ENCODE peak calls at places on chromosome X, in five cellular contexts. C is astrocyte of the cerebellum, B is HL-60, Z is heart left ventricle, I is ovary. U is an unnamed sample.

GRCh38 chrX:109312757-109313156 is 169.1 kb downstream of the GUCY2F start:
- DNase-seq in C (no peak), B (no peak), Z (no peak), I (no peak), U (no peak)

GRCh38 chrX:131288738-131289511 is at the start of gene IGSF1:
- DNase-seq in C (peak; percentile 54), B (no peak), Z (no peak), I (peak; percentile 35), U (no peak)

GRCh38 chrX:68732906-68733493 is 85.5 kb downstream of the STARD8 start:
- DNase-seq in C (no peak), B (peak; percentile 6), Z (peak; percentile 48), I (peak; percentile 46), U (peak; percentile 66)

GRCh38 chrX:8242431-8242830 is 71.4 kb upstream of the VCX2 start:
- DNase-seq in C (peak; percentile 29), B (no peak), Z (no peak), I (no peak), U (no peak)

GRCh38 chrX:154120567-154120966 is 23.1 kb upstream of the MECP2 start:
- DNase-seq in C (no peak), B (no peak), Z (no peak), I (no peak), U (no peak)

GRCh38 chrX:9614016-9614415 is 149.2 kb downstream of the TBL1X start:
- DNase-seq in C (peak; percentile 36), B (no peak), Z (no peak), I (no peak), U (no peak)

GRCh38 chrX:72461288-72461687 is 111.4 kb downstream of the HDAC8 start:
- DNase-seq in C (no peak), B (no peak), Z (no peak), I (no peak), U (no peak)

GRCh38 chrX:23884427-23885024 is 23.2 kb downstream of the APOO start:
- DNase-seq in C (no peak), B (no peak), Z (no peak), I (no peak), U (no peak)

GRCh38 chrX:68307767-68308166 is 125.5 kb downstream of the OPHN1 start:
- DNase-seq in C (peak; percentile 83), B (no peak), Z (no peak), I (no peak), U (no peak)

GRCh38 chrX:111568356-111568755 is 56.9 kb downstream of the SERTM2 start:
- DNase-seq in C (no peak), B (no peak), Z (no peak), I (no peak), U (no peak)

GRCh38 chrX:72381439-72382198 is 75.9 kb upstream of the CITED1 start:
- DNase-seq in C (no peak), B (no peak), Z (no peak), I (no peak), U (peak; percentile 39)

GRCh38 chrX:39837688-39838087 is 260.1 kb downstream of the BCOR start:
- DNase-seq in C (no peak), B (no peak), Z (no peak), I (no peak), U (no peak)

GRCh38 chrX:39840141-39841126 is 257.3 kb downstream of the BCOR start:
- DNase-seq in C (no peak), B (no peak), Z (no peak), I (no peak), U (peak; percentile 30)

GRCh38 chrX:39836802-39837420 is 260.8 kb downstream of the BCOR start:
- DNase-seq in C (no peak), B (no peak), Z (no peak), I (no peak), U (no peak)

GRCh38 chrX:39841604-39842003 is 256.2 kb downstream of the BCOR start:
- DNase-seq in C (no peak), B (no peak), Z (no peak), I (no peak), U (no peak)

GRCh38 chrX:39839371-39839770 is 258.4 kb downstream of the BCOR start:
- DNase-seq in C (no peak), B (no peak), Z (no peak), I (no peak), U (no peak)
- TF ChIP-seq CTCF in C (no peak), B (no peak), Z (no peak), I (no peak), U (no peak)

GRCh38 chrX:73943572-73943899 is 360.4 kb upstream of the ZCCHC13 start:
- DNase-seq in C (no peak), B (no peak), Z (no peak), I (no peak), U (no peak)

GRCh38 chrX:73944582-73944947 is 359.4 kb upstream of the ZCCHC13 start:
- DNase-seq in C (no peak), B (no peak), Z (no peak), I (no peak), U (no peak)

GRCh38 chrX:73940893-73941470 is 363.0 kb upstream of the ZCCHC13 start:
- DNase-seq in C (no peak), B (no peak), Z (no peak), I (no peak), U (no peak)

GRCh38 chrX:73943900-73944581 is 359.9 kb upstream of the ZCCHC13 start:
- DNase-seq in C (peak; percentile 83), B (peak; percentile 72), Z (peak; percentile 81), I (peak; percentile 92), U (peak; percentile 95)
- TF ChIP-seq CTCF in C (no peak), B (no peak), Z (peak; percentile 11), I (peak; percentile 30), U (no peak)

DNA sequence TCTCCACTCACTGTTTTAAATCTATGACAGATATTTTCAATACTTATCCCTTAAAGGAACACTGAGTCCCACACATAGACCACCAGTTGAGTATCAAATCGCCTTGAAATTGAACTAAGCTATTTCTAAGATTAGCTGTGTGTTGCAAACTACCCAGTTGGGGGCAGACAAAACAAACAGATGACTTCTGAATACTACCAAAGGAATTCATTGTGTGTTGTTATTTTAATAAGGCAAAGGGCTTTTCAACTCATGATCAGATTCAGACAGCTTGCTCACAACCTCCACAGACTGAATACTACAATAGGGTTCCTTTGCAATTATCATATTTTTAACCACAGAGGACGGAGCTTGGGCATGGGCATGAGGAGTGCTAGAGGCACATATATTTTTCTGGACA is 283.0 kb upstream of the GPC4 start:
- DNase-seq in C (peak; percentile 26), B (no peak), Z (no peak), I (no peak), U (no peak)
- TF ChIP-seq CTCF in C (no peak), B (no peak), Z (no peak), I (no peak), U (no peak)

DNA sequence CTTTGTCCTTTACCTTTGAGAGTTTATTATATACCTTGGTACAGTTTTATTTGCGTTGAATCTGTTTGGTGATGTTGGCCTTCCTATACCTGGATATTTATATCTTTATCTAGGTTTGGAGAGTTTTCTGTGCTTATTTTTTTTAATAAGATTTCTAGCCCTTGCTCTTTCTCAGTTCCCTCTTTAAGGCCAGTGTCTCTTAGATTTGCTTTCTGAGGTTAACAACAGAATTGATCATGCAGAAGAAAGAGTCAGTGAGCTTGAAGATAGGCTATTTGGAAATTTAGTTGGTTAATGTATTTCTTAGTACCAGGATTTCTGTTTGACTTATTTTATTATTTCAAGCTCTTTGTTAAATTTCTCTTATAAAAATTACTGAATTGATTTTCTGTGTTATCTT is 12.7 kb upstream of the TAF7L start:
- DNase-seq in C (no peak), B (no peak), Z (no peak), I (no peak), U (no peak)
- TF ChIP-seq CTCF in C (no peak), B (no peak), Z (no peak), I (no peak), U (no peak)

GRCh38 chrX:100819534-100819836 is 706 bp upstream of the CSTF2 start:
- DNase-seq in C (no peak), B (no peak), Z (peak; percentile 4), I (peak; percentile 28), U (no peak)

GRCh38 chrX:100817340-100817739 is 2.9 kb upstream of the CSTF2 start:
- DNase-seq in C (no peak), B (no peak), Z (no peak), I (no peak), U (no peak)

GRCh38 chrX:100819837-100820666 is at the start of gene CSTF2:
- DNase-seq in C (peak; percentile 47), B (peak; percentile 62), Z (peak; percentile 73), I (peak; percentile 79), U (peak; percentile 93)
- TF ChIP-seq CTCF in C (no peak), B (no peak), Z (no peak), I (no peak), U (peak; percentile 28)

GRCh38 chrX:105876658-105877057 is 54.3 kb downstream of the NRK start:
- DNase-seq in C (no peak), B (no peak), Z (no peak), I (no peak), U (no peak)
- TF ChIP-seq CTCF in C (peak; percentile 31), B (no peak), Z (no peak), I (no peak), U (no peak)

GRCh38 chrX:128518508-128518907 is 466.3 kb upstream of the ACTRT1 start:
- DNase-seq in C (peak; percentile 0), B (no peak), Z (no peak), I (no peak), U (no peak)
- TF ChIP-seq CTCF in C (peak; percentile 41), B (no peak), Z (no peak), I (no peak), U (no peak)

GRCh38 chrX:134761788-134762187 is 103.5 kb upstream of the PLAC1 start:
- DNase-seq in C (no peak), B (no peak), Z (no peak), I (no peak), U (no peak)
- TF ChIP-seq CTCF in C (peak; percentile 35), B (peak; percentile 6), Z (no peak), I (no peak), U (no peak)

DNA sequence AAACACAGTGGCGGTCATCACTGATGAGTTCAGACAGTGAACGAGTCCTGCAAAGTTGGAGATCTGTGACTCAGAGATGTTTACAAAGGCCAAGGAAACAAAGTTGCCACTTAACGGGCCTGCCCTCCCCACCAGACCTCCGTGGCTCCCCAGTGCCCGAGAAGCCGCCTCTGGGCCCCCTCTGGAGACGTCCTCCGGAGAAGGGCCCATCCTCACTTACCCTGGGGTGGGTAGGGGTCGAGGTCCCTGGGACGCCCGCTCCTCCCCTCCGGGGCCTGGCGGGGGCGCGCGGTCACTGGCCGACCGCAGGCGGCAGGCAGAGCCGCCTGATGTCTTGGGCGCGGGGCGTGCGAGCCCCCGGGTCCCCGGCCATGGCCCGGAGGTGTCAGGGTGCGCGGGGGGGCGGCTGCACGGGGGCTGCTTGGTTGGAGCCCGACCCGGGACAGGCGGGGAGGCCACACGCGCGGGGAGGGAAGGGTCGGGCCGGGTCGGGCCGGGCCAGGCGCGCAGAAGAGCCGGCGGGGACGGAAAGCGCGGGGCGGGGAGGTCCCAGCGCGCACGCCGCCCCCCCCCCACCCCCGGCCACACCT is 590 bp downstream of the DHRSX start:
- DNase-seq in C (no peak), B (no peak), Z (no peak), I (peak; percentile 65), U (peak; percentile 91)
- TF ChIP-seq CTCF in C (no peak), B (no peak), Z (peak; percentile 9), I (no peak), U (peak; percentile 26)

U was measured in upper lobe of left lung.